ENCODE peak calls at places on chromosomes 4 and X, in five cellular contexts. M, N, F, L and U are unnamed samples.

GRCh38 chr4:6582889-6583504 is 8.0 kb downstream of the MAN2B2 start:
- DNase-seq in M (peak), N (no peak), F (peak), L (no peak), U (no peak)

GRCh38 chr4:163462556-163462955 is 11.0 kb downstream of the TKTL2 start:
- DNase-seq in M (no peak), N (no peak), F (no peak), L (no peak), U (no peak)

GRCh38 chr4:152118108-152118507 is 357.3 kb upstream of the GATB start:
- DNase-seq in M (no peak), N (no peak), F (no peak), L (no peak), U (no peak)

GRCh38 chrX:2935364-2935748 is 6.2 kb upstream of the ARSD start:
- DNase-seq in M (no peak), N (no peak), F (no peak), L (no peak), U (no peak)

GRCh38 chr4:41638806-41639205 is 100.8 kb downstream of the LIMCH1 start:
- DNase-seq in M (no peak), N (no peak), F (no peak), L (no peak), U (no peak)

GRCh38 chrX:2423293-2423692 is 77.5 kb downstream of the DHRSX start:
- DNase-seq in M (peak), N (no peak), F (no peak), L (no peak), U (no peak)

GRCh38 chr4:184755278-184755677 is 21.4 kb upstream of the CENPU start:
- DNase-seq in M (peak), N (no peak), F (no peak), L (no peak), U (no peak)

GRCh38 chrX:138845791-138846190 is 134.3 kb upstream of the FGF13 start:
- DNase-seq in M (no peak), N (no peak), F (no peak), L (no peak), U (no peak)

GRCh38 chr4:116480486-116480990 is 604.8 kb downstream of the TRAM1L1 start:
- DNase-seq in M (no peak), N (no peak), F (no peak), L (no peak), U (no peak)

GRCh38 chr4:148216866-148217814 is 225.1 kb downstream of the NR3C2 start:
- DNase-seq in M (peak), N (no peak), F (no peak), L (peak), U (no peak)

GRCh38 chr4:142112451-142112850 is 476.1 kb downstream of the IL15 start:
- DNase-seq in M (no peak), N (no peak), F (no peak), L (no peak), U (no peak)

GRCh38 chr4:173411106-173411703 is 12.3 kb upstream of the SCRG1 start:
- DNase-seq in M (no peak), N (no peak), F (no peak), L (no peak), U (no peak)

GRCh38 chr4:185656467-185656890 is 121.2 kb upstream of the PDLIM3 start:
- DNase-seq in M (peak), N (no peak), F (peak), L (no peak), U (no peak)

GRCh38 chrX:129606918-129607317 is 47.8 kb downstream of the APLN start:
- DNase-seq in M (peak), N (no peak), F (peak), L (peak), U (no peak)

GRCh38 chrX:41238543-41238942 is 95.4 kb upstream of the DDX3X start:
- DNase-seq in M (peak), N (no peak), F (no peak), L (no peak), U (no peak)

GRCh38 chr4:128583753-128584712 is 225.5 kb upstream of the JADE1 start:
- DNase-seq in M (peak), N (no peak), F (no peak), L (no peak), U (no peak)

GRCh38 chrX:135988245-135988644 is 3.0 kb downstream of the SLC9A6 start:
- DNase-seq in M (no peak), N (no peak), F (no peak), L (no peak), U (no peak)

DNA sequence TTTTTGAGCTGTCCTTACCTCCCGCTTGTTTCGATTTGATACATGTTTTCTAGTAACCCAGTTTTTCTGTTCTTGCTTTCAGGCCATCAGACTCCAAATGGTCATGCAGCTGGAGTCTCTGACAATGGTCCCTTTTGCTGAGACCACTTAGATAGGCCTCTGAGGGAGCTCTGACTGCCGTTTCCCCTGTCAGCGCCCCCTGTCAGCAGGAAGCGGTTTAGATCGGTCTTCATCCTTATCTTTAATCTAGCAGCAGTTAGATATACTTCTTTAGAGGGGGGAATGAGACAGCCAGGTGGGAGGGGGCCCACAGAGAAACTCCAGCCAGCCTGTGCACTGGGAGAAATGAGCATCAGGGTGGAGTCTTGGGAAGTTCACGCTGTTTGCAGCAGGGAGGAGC is 457.9 kb downstream of the GPAT3 start:
- DNase-seq in M (no peak), N (no peak), F (peak), L (no peak), U (no peak)
- TF ChIP-seq CTCF in M (no peak), N (no peak), F (peak), L (peak), U (peak)

GRCh38 chrX:119943185-119943988 is at the start of gene NKAP:
- DNase-seq in M (peak), N (peak), F (peak), L (peak), U (no peak)
- TF ChIP-seq CTCF in M (no peak), N (no peak), F (no peak), L (no peak), U (peak)

GRCh38 chr4:24033626-24034025 is 143.8 kb upstream of the PPARGC1A start:
- DNase-seq in M (no peak), N (no peak), F (no peak), L (no peak), U (no peak)

DNA sequence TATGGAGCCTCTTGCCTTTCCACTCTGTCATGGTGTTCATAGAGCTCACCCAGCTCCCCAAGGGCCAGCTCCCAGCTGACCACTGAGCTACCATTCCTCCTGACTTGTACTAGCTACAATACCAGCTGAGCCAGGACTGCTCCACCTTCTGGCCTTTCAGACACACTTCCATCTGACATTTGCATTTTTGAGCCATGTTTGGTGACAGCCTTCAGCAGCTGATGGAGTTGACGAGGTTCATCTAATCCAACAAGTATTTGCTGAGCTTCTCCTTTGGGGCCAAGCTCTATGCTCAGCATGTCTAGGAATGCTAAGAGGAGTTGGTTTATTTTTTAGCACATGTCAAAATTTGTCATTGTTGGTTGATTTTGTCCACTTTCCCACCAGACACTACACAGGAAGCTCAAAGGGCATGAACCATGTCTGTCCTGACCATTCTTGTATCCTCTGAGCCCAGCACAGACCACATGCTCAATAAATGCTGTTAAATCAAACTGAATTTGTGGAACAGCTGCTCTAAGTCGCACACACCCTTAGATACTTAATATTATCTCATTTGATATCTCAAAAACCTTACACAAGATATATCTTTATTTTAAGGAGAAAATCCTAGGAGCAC is 142.6 kb upstream of the PPARGC1A start:
- DNase-seq in M (no peak), N (no peak), F (peak), L (peak), U (no peak)
- TF ChIP-seq CTCF in M (no peak), N (no peak), F (peak), L (peak), U (peak)

GRCh38 chrX:94107981-94108380 is 434.0 kb downstream of the FAM133A start:
- DNase-seq in M (no peak), N (no peak), F (peak), L (no peak), U (no peak)
- TF ChIP-seq CTCF in M (peak), N (no peak), F (peak), L (no peak), U (peak)

GRCh38 chrX:151488677-151489076 is 74.8 kb upstream of the PASD1 start:
- DNase-seq in M (no peak), N (no peak), F (peak), L (peak), U (no peak)
- TF ChIP-seq CTCF in M (no peak), N (no peak), F (peak), L (no peak), U (peak)

GRCh38 chrX:142999209-142999720 is 26.5 kb upstream of the SPANXN4 start:
- DNase-seq in M (no peak), N (no peak), F (no peak), L (no peak), U (no peak)
- TF ChIP-seq CTCF in M (no peak), N (no peak), F (no peak), L (no peak), U (no peak)

GRCh38 chr4:38169524-38169923 is 209.3 kb downstream of the PTTG2 start:
- DNase-seq in M (peak), N (no peak), F (no peak), L (no peak), U (no peak)
- TF ChIP-seq CTCF in M (no peak), N (no peak), F (peak), L (no peak), U (peak)

GRCh38 chrX:145923376-145923775 is 105.7 kb downstream of the SLITRK2 start:
- DNase-seq in M (no peak), N (no peak), F (peak), L (no peak), U (no peak)
- TF ChIP-seq CTCF in M (no peak), N (no peak), F (peak), L (no peak), U (no peak)

GRCh38 chrX:1392376-1393130 is 640 bp upstream of the SLC25A6 start:
- DNase-seq in M (peak), N (peak), F (peak), L (peak), U (peak)

GRCh38 chrX:1389993-1390285 is 2.0 kb downstream of the SLC25A6 start:
- DNase-seq in M (no peak), N (no peak), F (no peak), L (no peak), U (peak)

GRCh38 chrX:1391370-1391706 is 575 bp downstream of the SLC25A6 start:
- DNase-seq in M (peak), N (no peak), F (peak), L (peak), U (no peak)

GRCh38 chrX:1390621-1391369 is 1.1 kb downstream of the SLC25A6 start:
- DNase-seq in M (no peak), N (no peak), F (no peak), L (no peak), U (peak)

DNA sequence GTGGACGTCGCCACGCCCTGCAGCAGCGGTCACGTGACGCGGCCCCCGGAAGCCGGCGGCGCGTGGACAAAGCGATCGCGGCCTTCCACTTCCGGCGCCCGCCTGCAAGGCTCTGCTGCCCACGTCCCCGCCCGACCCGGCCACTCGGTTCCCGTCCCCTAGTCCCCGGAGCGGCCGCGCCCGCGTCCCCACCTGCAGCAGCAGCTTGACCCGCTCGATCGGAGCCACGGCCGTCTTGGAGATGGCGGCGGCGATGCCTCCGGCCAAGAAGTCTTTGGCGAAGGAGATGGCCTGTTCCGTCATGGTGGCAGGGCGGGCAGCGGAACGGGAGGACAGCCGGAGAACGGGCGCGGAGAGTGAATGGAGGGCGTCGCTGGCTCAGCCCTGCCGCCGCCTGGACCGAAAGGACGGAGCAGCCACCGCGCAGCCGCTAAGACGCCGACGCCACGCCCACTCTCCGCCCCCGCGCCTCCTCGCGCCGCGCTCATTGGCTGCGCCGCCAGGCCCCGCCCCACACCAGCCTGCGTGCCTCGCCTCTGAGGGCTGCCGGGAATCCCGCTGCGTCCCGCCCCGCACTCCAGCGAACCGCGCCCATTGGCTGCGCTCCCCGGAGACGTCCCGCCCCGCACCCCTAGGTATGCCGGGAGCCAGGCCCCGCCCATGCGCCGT is at the start of gene SLC25A6:
- DNase-seq in M (peak), N (peak), F (peak), L (peak), U (peak)
- TF ChIP-seq CTCF in M (no peak), N (no peak), F (no peak), L (no peak), U (peak)

GRCh38 chr4:131113704-131114103 is 2017.8 kb downstream of the C4orf33 start:
- DNase-seq in M (no peak), N (no peak), F (no peak), L (no peak), U (no peak)

GRCh38 chr4:131119661-131120060 is 2023.7 kb downstream of the C4orf33 start:
- DNase-seq in M (no peak), N (no peak), F (no peak), L (no peak), U (no peak)
- TF ChIP-seq CTCF in M (no peak), N (no peak), F (no peak), L (no peak), U (no peak)